ENCODE peak calls at places on chromosomes 16 and 17, in eight cellular contexts. One of them, this sample, is unnamed.

GRCh38 chr16:8751481-8752311 is 45.7 kb downstream of the TMEM186 start:
- DNase-seq in IMR-90: peak
- DNase-seq in OCI-LY7: no peak
- DNase-seq in esophagus muscularis mucosa: no peak
- DNase-seq in fibroblast of lung: peak
- DNase-seq in stomach: no peak
- DNase-seq in cardiac fibroblast: peak
- DNase-seq in esophagus squamous epithelium: no peak
- DNase-seq in this sample: peak

GRCh38 chr17:43572368-43572980 is 26.3 kb upstream of the ETV4 start:
- DNase-seq in IMR-90: peak
- DNase-seq in OCI-LY7: no peak
- DNase-seq in esophagus muscularis mucosa: no peak
- DNase-seq in fibroblast of lung: no peak
- DNase-seq in stomach: no peak
- DNase-seq in cardiac fibroblast: no peak
- DNase-seq in esophagus squamous epithelium: no peak
- DNase-seq in this sample: no peak

GRCh38 chr16:47370536-47370935 is 90.3 kb downstream of the ITFG1 start:
- DNase-seq in IMR-90: no peak
- DNase-seq in OCI-LY7: no peak
- DNase-seq in esophagus muscularis mucosa: no peak
- DNase-seq in fibroblast of lung: no peak
- DNase-seq in stomach: no peak
- DNase-seq in cardiac fibroblast: no peak
- DNase-seq in esophagus squamous epithelium: no peak
- DNase-seq in this sample: no peak

GRCh38 chr16:88208112-88208511 is 174.6 kb upstream of the ZNF469 start:
- DNase-seq in IMR-90: no peak
- DNase-seq in OCI-LY7: no peak
- DNase-seq in esophagus muscularis mucosa: no peak
- DNase-seq in fibroblast of lung: no peak
- DNase-seq in stomach: no peak
- DNase-seq in cardiac fibroblast: no peak
- DNase-seq in esophagus squamous epithelium: no peak
- DNase-seq in this sample: no peak

GRCh38 chr17:74356640-74357465 is 4.8 kb downstream of the BTBD17 start:
- DNase-seq in IMR-90: no peak
- DNase-seq in OCI-LY7: no peak
- DNase-seq in esophagus muscularis mucosa: no peak
- DNase-seq in fibroblast of lung: no peak
- DNase-seq in stomach: no peak
- DNase-seq in cardiac fibroblast: no peak
- DNase-seq in esophagus squamous epithelium: no peak
- DNase-seq in this sample: no peak

GRCh38 chr17:30517786-30518185 is 40.6 kb downstream of the GOSR1 start:
- DNase-seq in IMR-90: no peak
- DNase-seq in OCI-LY7: no peak
- DNase-seq in esophagus muscularis mucosa: no peak
- DNase-seq in fibroblast of lung: no peak
- DNase-seq in stomach: no peak
- DNase-seq in cardiac fibroblast: peak
- DNase-seq in esophagus squamous epithelium: no peak
- DNase-seq in this sample: no peak

GRCh38 chr17:51647873-51648272 is 387.5 kb downstream of the UTP18 start:
- DNase-seq in IMR-90: no peak
- DNase-seq in OCI-LY7: no peak
- DNase-seq in esophagus muscularis mucosa: no peak
- DNase-seq in fibroblast of lung: peak
- DNase-seq in stomach: no peak
- DNase-seq in cardiac fibroblast: no peak
- DNase-seq in esophagus squamous epithelium: no peak
- DNase-seq in this sample: no peak

GRCh38 chr16:83926726-83927397 is 26.2 kb upstream of the OSGIN1 start:
- DNase-seq in IMR-90: peak
- DNase-seq in OCI-LY7: peak
- DNase-seq in esophagus muscularis mucosa: no peak
- DNase-seq in fibroblast of lung: peak
- DNase-seq in stomach: peak
- DNase-seq in cardiac fibroblast: peak
- DNase-seq in esophagus squamous epithelium: no peak
- DNase-seq in this sample: peak

GRCh38 chr17:76515291-76515949 is 14.2 kb upstream of the RHBDF2 start:
- DNase-seq in IMR-90: peak
- DNase-seq in OCI-LY7: no peak
- DNase-seq in esophagus muscularis mucosa: peak
- DNase-seq in fibroblast of lung: peak
- DNase-seq in stomach: peak
- DNase-seq in cardiac fibroblast: peak
- DNase-seq in esophagus squamous epithelium: no peak
- DNase-seq in this sample: peak

GRCh38 chr17:41976142-41976768 is 9.7 kb downstream of the CNP start:
- DNase-seq in IMR-90: no peak
- DNase-seq in OCI-LY7: no peak
- DNase-seq in esophagus muscularis mucosa: no peak
- DNase-seq in fibroblast of lung: no peak
- DNase-seq in stomach: no peak
- DNase-seq in cardiac fibroblast: no peak
- DNase-seq in esophagus squamous epithelium: no peak
- DNase-seq in this sample: no peak

DNA sequence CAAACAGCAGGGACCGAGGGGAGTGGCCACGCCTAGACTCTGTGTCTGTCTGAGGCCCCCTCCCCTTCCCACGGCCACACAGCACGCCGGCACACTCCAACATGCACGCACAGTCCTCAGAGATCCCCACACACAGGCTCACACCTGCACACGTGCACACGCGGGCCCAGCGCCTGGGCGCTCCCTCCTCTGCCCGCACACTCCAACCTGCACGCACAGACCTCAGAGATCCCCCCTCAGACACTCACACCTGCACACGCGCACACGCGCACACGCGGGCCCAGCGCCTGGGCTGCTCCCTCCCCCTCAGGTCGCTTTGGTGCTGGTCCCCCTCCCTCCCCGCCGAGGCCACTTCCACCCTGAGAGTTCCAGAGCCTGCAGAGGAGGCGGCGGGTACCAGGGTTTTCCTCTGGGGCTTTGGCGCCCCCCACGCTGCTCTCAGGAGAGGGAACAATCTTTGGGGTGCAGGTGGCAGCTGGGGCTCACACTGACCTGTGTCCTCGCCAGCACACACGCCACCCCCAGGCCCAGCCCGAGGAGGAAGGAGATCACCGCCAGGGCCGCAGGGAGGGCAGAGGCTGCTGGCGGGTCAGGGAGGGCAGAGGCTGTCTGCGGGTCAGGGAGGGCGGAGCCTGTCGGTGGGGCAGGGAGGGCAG is 1.6 kb downstream of the CD7 start:
- DNase-seq in IMR-90: no peak
- DNase-seq in OCI-LY7: no peak
- DNase-seq in esophagus muscularis mucosa: no peak
- DNase-seq in fibroblast of lung: no peak
- DNase-seq in stomach: no peak
- DNase-seq in cardiac fibroblast: no peak
- DNase-seq in esophagus squamous epithelium: no peak
- DNase-seq in this sample: no peak
- TF ChIP-seq CTCF in IMR-90: no peak
- TF ChIP-seq CTCF in OCI-LY7: no peak
- TF ChIP-seq CTCF in esophagus muscularis mucosa: no peak
- TF ChIP-seq CTCF in fibroblast of lung: no peak
- TF ChIP-seq CTCF in stomach: no peak
- TF ChIP-seq CTCF in cardiac fibroblast: no peak
- TF ChIP-seq CTCF in esophagus squamous epithelium: no peak
- TF ChIP-seq CTCF in this sample: no peak

GRCh38 chr16:16118337-16118736 is 105.0 kb downstream of the ABCC6 start:
- DNase-seq in IMR-90: no peak
- DNase-seq in OCI-LY7: peak
- DNase-seq in esophagus muscularis mucosa: no peak
- DNase-seq in fibroblast of lung: no peak
- DNase-seq in stomach: no peak
- DNase-seq in cardiac fibroblast: peak
- DNase-seq in esophagus squamous epithelium: no peak
- DNase-seq in this sample: no peak

GRCh38 chr16:16121185-16121727 is 102.0 kb downstream of the ABCC6 start:
- DNase-seq in IMR-90: no peak
- DNase-seq in OCI-LY7: no peak
- DNase-seq in esophagus muscularis mucosa: no peak
- DNase-seq in fibroblast of lung: no peak
- DNase-seq in stomach: no peak
- DNase-seq in cardiac fibroblast: no peak
- DNase-seq in esophagus squamous epithelium: no peak
- DNase-seq in this sample: no peak

GRCh38 chr16:16122264-16122663 is 101.0 kb downstream of the ABCC6 start:
- DNase-seq in IMR-90: no peak
- DNase-seq in OCI-LY7: no peak
- DNase-seq in esophagus muscularis mucosa: no peak
- DNase-seq in fibroblast of lung: no peak
- DNase-seq in stomach: no peak
- DNase-seq in cardiac fibroblast: no peak
- DNase-seq in esophagus squamous epithelium: no peak
- DNase-seq in this sample: no peak

GRCh38 chr16:16120382-16121184 is 102.7 kb downstream of the ABCC6 start:
- DNase-seq in IMR-90: peak
- DNase-seq in OCI-LY7: no peak
- DNase-seq in esophagus muscularis mucosa: peak
- DNase-seq in fibroblast of lung: no peak
- DNase-seq in stomach: peak
- DNase-seq in cardiac fibroblast: peak
- DNase-seq in esophagus squamous epithelium: no peak
- DNase-seq in this sample: no peak

GRCh38 chr16:16120044-16120381 is 103.3 kb downstream of the ABCC6 start:
- DNase-seq in IMR-90: no peak
- DNase-seq in OCI-LY7: no peak
- DNase-seq in esophagus muscularis mucosa: no peak
- DNase-seq in fibroblast of lung: no peak
- DNase-seq in stomach: peak
- DNase-seq in cardiac fibroblast: no peak
- DNase-seq in esophagus squamous epithelium: no peak
- DNase-seq in this sample: no peak
- H3K4me3 ChIP-seq in IMR-90: no peak
- H3K4me3 ChIP-seq in OCI-LY7: no peak
- H3K4me3 ChIP-seq in esophagus muscularis mucosa: no peak
- H3K4me3 ChIP-seq in fibroblast of lung: no peak
- H3K4me3 ChIP-seq in stomach: no peak
- H3K4me3 ChIP-seq in cardiac fibroblast: no peak
- H3K4me3 ChIP-seq in esophagus squamous epithelium: no peak
- H3K4me3 ChIP-seq in this sample: no peak

GRCh38 chr16:85916141-85916890 is 17.4 kb downstream of the IRF8 start:
- DNase-seq in IMR-90: no peak
- DNase-seq in OCI-LY7: no peak
- DNase-seq in esophagus muscularis mucosa: no peak
- DNase-seq in fibroblast of lung: peak
- DNase-seq in stomach: peak
- DNase-seq in cardiac fibroblast: peak
- DNase-seq in esophagus squamous epithelium: no peak
- DNase-seq in this sample: no peak

GRCh38 chr16:85913688-85914422 is 14.9 kb downstream of the IRF8 start:
- DNase-seq in IMR-90: no peak
- DNase-seq in OCI-LY7: no peak
- DNase-seq in esophagus muscularis mucosa: no peak
- DNase-seq in fibroblast of lung: peak
- DNase-seq in stomach: no peak
- DNase-seq in cardiac fibroblast: no peak
- DNase-seq in esophagus squamous epithelium: no peak
- DNase-seq in this sample: no peak

GRCh38 chr16:85913141-85913601 is 14.2 kb downstream of the IRF8 start:
- DNase-seq in IMR-90: no peak
- DNase-seq in OCI-LY7: no peak
- DNase-seq in esophagus muscularis mucosa: no peak
- DNase-seq in fibroblast of lung: no peak
- DNase-seq in stomach: no peak
- DNase-seq in cardiac fibroblast: no peak
- DNase-seq in esophagus squamous epithelium: no peak
- DNase-seq in this sample: no peak

GRCh38 chr16:85915125-85915845 is 16.3 kb downstream of the IRF8 start:
- DNase-seq in IMR-90: no peak
- DNase-seq in OCI-LY7: no peak
- DNase-seq in esophagus muscularis mucosa: no peak
- DNase-seq in fibroblast of lung: no peak
- DNase-seq in stomach: no peak
- DNase-seq in cardiac fibroblast: no peak
- DNase-seq in esophagus squamous epithelium: no peak
- DNase-seq in this sample: no peak

GRCh38 chr16:85914423-85914794 is 15.4 kb downstream of the IRF8 start:
- DNase-seq in IMR-90: no peak
- DNase-seq in OCI-LY7: no peak
- DNase-seq in esophagus muscularis mucosa: no peak
- DNase-seq in fibroblast of lung: no peak
- DNase-seq in stomach: no peak
- DNase-seq in cardiac fibroblast: no peak
- DNase-seq in esophagus squamous epithelium: no peak
- DNase-seq in this sample: no peak
- TF ChIP-seq CTCF in IMR-90: no peak
- TF ChIP-seq CTCF in OCI-LY7: no peak
- TF ChIP-seq CTCF in esophagus muscularis mucosa: no peak
- TF ChIP-seq CTCF in fibroblast of lung: no peak
- TF ChIP-seq CTCF in stomach: no peak
- TF ChIP-seq CTCF in cardiac fibroblast: no peak
- TF ChIP-seq CTCF in esophagus squamous epithelium: no peak
- TF ChIP-seq CTCF in this sample: no peak

GRCh38 chr16:24989417-24989978 is 25.7 kb downstream of the ARHGAP17 start:
- DNase-seq in IMR-90: peak
- DNase-seq in OCI-LY7: no peak
- DNase-seq in esophagus muscularis mucosa: no peak
- DNase-seq in fibroblast of lung: peak
- DNase-seq in stomach: no peak
- DNase-seq in cardiac fibroblast: no peak
- DNase-seq in esophagus squamous epithelium: no peak
- DNase-seq in this sample: no peak

GRCh38 chr16:24988593-24989338 is 26.4 kb downstream of the ARHGAP17 start:
- DNase-seq in IMR-90: peak
- DNase-seq in OCI-LY7: peak
- DNase-seq in esophagus muscularis mucosa: no peak
- DNase-seq in fibroblast of lung: peak
- DNase-seq in stomach: peak
- DNase-seq in cardiac fibroblast: peak
- DNase-seq in esophagus squamous epithelium: no peak
- DNase-seq in this sample: peak

GRCh38 chr16:24990803-24991202 is 24.4 kb downstream of the ARHGAP17 start:
- DNase-seq in IMR-90: no peak
- DNase-seq in OCI-LY7: no peak
- DNase-seq in esophagus muscularis mucosa: no peak
- DNase-seq in fibroblast of lung: no peak
- DNase-seq in stomach: no peak
- DNase-seq in cardiac fibroblast: no peak
- DNase-seq in esophagus squamous epithelium: no peak
- DNase-seq in this sample: no peak

GRCh38 chr16:24986512-24987303 is 28.5 kb downstream of the ARHGAP17 start:
- DNase-seq in IMR-90: peak
- DNase-seq in OCI-LY7: no peak
- DNase-seq in esophagus muscularis mucosa: no peak
- DNase-seq in fibroblast of lung: peak
- DNase-seq in stomach: no peak
- DNase-seq in cardiac fibroblast: peak
- DNase-seq in esophagus squamous epithelium: no peak
- DNase-seq in this sample: peak

DNA sequence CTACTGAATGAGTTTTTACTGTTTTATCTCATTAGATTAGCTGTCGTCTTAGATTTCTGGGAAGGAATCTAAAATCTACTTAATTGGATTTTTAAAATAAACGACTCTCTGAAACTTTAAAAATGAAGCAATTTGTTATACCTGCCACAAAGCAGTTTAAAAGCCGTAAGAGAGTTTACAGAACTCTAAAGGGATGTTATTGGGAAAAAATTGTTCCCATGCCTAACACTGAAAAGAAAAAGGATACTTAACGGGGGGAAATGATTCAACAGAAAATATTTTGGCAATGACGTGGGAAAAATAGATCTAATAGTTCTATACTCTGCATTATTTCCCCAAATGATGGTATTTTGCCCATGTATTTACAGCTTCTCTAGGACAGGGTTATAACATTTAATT is 27.0 kb downstream of the ARHGAP17 start:
- DNase-seq in IMR-90: peak
- DNase-seq in OCI-LY7: no peak
- DNase-seq in esophagus muscularis mucosa: no peak
- DNase-seq in fibroblast of lung: peak
- DNase-seq in stomach: no peak
- DNase-seq in cardiac fibroblast: peak
- DNase-seq in esophagus squamous epithelium: no peak
- DNase-seq in this sample: no peak
- H3K4me3 ChIP-seq in IMR-90: no peak
- H3K4me3 ChIP-seq in OCI-LY7: no peak
- H3K4me3 ChIP-seq in esophagus muscularis mucosa: no peak
- H3K4me3 ChIP-seq in fibroblast of lung: no peak
- H3K4me3 ChIP-seq in stomach: no peak
- H3K4me3 ChIP-seq in cardiac fibroblast: no peak
- H3K4me3 ChIP-seq in esophagus squamous epithelium: peak
- H3K4me3 ChIP-seq in this sample: no peak

This sample was measured in astrocyte of the spinal cord.